ENCODE peak calls at places on chromosome 6, in four cellular contexts. G is mesendoderm, F is H9, U is H1. R is an unnamed sample.

GRCh38 chr6:25297823-25298507 is 18.8 kb downstream of the CARMIL1 start:
- DNase-seq in G (no peak), F (no peak), U (no peak), R (no peak)

GRCh38 chr6:146543940-146544661 is 468 bp downstream of the RAB32 start:
- DNase-seq in G (peak; percentile 81), F (peak; percentile 54), U (peak; percentile 65), R (peak; percentile 38)

GRCh38 chr6:167118839-167119238 is 4.1 kb upstream of the CCR6 start:
- DNase-seq in G (no peak), F (no peak), U (no peak), R (no peak)

GRCh38 chr6:139844907-139845306 is 470.5 kb upstream of the CITED2 start:
- DNase-seq in G (no peak), F (no peak), U (no peak), R (no peak)

GRCh38 chr6:143549630-143550268 is 38.2 kb upstream of the FUCA2 start:
- DNase-seq in G (no peak), F (no peak), U (no peak), R (no peak)

GRCh38 chr6:160667854-160668481 is 3.9 kb upstream of the LPA start:
- DNase-seq in G (peak; percentile 77), F (peak; percentile 76), U (peak; percentile 75), R (no peak)

GRCh38 chr6:84304881-84305280 is 77.4 kb upstream of the CEP162 start:
- DNase-seq in G (no peak), F (no peak), U (no peak), R (no peak)

GRCh38 chr6:160139420-160139851 is 17.8 kb downstream of the SLC22A1 start:
- DNase-seq in G (peak; percentile 75), F (no peak), U (peak; percentile 32), R (peak; percentile 92)

GRCh38 chr6:34248198-34248726 is 544 bp downstream of the SMIM29 start:
- DNase-seq in G (peak; percentile 77), F (peak; percentile 74), U (peak; percentile 76), R (peak; percentile 18)

GRCh38 chr6:17892097-17892686 is 95.2 kb downstream of the KIF13A start:
- DNase-seq in G (peak; percentile 46), F (no peak), U (no peak), R (no peak)

GRCh38 chr6:99434702-99435530 is 9.8 kb upstream of the PNISR start:
- DNase-seq in G (peak; percentile 13), F (no peak), U (no peak), R (peak; percentile 44)

GRCh38 chr6:111576302-111576701 is 29.4 kb downstream of the TRAF3IP2 start:
- DNase-seq in G (no peak), F (no peak), U (no peak), R (peak; percentile 67)

GRCh38 chr6:158649289-158650143 is at the start of gene SYTL3:
- DNase-seq in G (no peak), F (no peak), U (no peak), R (peak; percentile 82)

GRCh38 chr6:46930331-46930730 is 8.6 kb upstream of the ADGRF5 start:
- DNase-seq in G (no peak), F (no peak), U (no peak), R (no peak)

GRCh38 chr6:46926481-46926880 is 4.7 kb upstream of the ADGRF5 start:
- DNase-seq in G (no peak), F (no peak), U (no peak), R (peak; percentile 0)

GRCh38 chr6:46925563-46926253 is 4.0 kb upstream of the ADGRF5 start:
- DNase-seq in G (no peak), F (no peak), U (no peak), R (peak; percentile 35)

GRCh38 chr6:46923476-46923875 is 1.7 kb upstream of the ADGRF5 start:
- DNase-seq in G (no peak), F (no peak), U (no peak), R (no peak)

DNA sequence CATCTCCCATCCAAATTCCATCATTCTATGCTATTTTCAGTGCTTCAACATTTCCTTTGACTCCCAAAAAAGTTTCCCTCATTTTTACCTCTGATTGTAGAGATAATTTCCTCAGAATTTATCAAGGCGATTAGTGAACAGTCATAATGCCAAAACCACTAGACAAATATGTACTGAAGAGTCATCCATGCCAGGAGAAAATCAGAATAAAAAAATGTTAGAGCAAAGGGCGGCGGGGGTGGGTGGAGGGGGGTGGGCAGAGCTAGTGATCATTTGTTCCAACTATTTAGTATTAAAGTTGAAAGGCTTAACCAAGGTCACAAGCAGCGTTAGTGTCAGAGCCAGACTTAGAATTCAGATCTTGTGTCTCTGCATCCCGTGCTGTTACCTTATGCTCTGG is 5.3 kb upstream of the ADGRF5 start:
- DNase-seq in G (no peak), F (no peak), U (no peak), R (no peak)
- H2BK15ac ChIP-seq in G (no peak overlapping the region), F (no peak overlapping the region), U (no peak overlapping the region), R (no peak overlapping the region)

GRCh38 chr6:69852706-69853105 is 13.7 kb upstream of the COL19A1 start:
- DNase-seq in G (no peak), F (no peak), U (no peak), R (no peak)

GRCh38 chr6:69846312-69846711 is 20.0 kb upstream of the COL19A1 start:
- DNase-seq in G (no peak), F (no peak), U (no peak), R (no peak)

GRCh38 chr6:69847507-69847812 is 18.9 kb upstream of the COL19A1 start:
- DNase-seq in G (no peak), F (no peak), U (no peak), R (no peak)

GRCh38 chr6:69846770-69847506 is 19.4 kb upstream of the COL19A1 start:
- DNase-seq in G (no peak), F (no peak), U (no peak), R (no peak)

DNA sequence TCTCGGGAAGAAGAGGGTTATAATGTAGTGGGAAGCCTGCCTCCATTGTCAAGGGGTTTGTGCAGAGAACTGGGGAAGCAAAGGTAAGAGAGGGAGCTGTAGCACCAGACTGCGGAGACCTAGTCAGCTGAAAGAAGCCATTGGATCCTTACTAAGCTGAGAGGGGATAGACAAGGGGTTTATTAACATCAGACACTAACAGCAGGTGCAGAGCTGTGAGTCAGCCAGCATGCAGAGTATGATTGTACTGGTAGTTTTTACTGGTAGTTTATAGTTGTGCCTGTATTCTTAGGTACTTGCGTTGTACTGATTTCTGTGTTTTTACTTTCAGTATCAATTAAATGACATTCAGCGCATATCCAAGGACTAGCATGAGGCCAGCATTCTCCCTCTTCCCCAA is 17.8 kb upstream of the COL19A1 start:
- DNase-seq in G (no peak), F (no peak), U (no peak), R (no peak)
- H3K56ac ChIP-seq in G (no peak overlapping the region), F (no peak overlapping the region), U (no peak overlapping the region), R (no peak overlapping the region)

DNA sequence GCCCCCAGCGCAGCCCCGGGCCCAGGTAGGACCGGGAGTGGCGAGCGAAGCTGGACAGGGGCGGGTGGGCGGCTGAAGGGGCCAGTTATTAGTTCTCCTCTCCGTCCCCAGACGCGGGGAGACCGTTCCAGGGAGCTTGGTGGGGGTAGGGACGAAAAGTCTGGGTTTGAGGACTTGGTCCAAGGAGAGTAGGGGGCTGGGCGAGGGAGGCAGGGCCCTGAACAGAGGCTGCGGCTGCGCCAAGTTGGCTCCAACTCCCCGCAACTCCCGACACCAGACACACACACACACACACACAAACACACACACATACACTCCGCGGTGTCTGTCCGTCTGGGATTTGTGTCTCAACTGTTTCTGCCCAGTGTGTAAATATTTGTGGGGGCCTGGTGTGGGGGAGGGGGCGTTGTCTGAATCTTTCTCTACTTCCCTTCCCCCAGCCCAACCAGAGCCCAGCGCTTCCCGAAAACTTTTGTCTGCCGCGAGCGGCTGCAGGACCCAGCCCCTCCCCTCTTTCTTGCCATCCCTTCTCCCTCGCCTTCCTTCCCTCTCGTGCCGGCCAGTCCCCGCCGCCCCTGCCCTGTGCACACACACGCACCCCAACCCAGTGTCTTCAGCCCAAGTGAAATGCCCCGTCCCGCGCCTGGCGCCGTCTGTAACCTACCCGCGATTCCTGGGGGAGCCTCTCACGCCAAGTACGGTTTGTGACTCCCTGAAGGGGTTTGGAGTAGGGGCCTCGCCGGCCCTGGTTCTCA is 710 bp downstream of the MDFI start:
- DNase-seq in G (peak; percentile 82), F (peak; percentile 69), U (peak; percentile 81), R (no peak)
- H2BK15ac ChIP-seq in G (peak overlapping the region; percentile 46), F (no peak overlapping the region), U (peak overlapping the region; percentile 88), R (no peak overlapping the region)

GRCh38 chr6:15245361-15246216 is at the start of gene JARID2:
- DNase-seq in G (peak; percentile 99), F (peak; percentile 97), U (peak; percentile 93), R (peak; percentile 98)
- H3K56ac ChIP-seq in G (peak within 1 kb of the TSS; percentile 93), F (no peak within 1 kb of the TSS), U (peak within 1 kb of the TSS; percentile 85), R (peak within 1 kb of the TSS; percentile 87)